ENCODE peak calls at places on chromosomes 2 and 18, in seven cellular contexts. One of them, this sample, is unnamed.

GRCh38 chr2:39179974-39180960 is 59.4 kb upstream of the SOS1 start:
- DNase-seq in H1: no peak
- DNase-seq in HepG2: no peak
- DNase-seq in SK-N-SH: peak; percentile 57
- DNase-seq in HCT116: no peak
- DNase-seq in GM12878: no peak
- DNase-seq in K562: no peak
- DNase-seq in this sample: peak; percentile 72

GRCh38 chr18:41767960-41768359 is 187.1 kb upstream of the PIK3C3 start:
- DNase-seq in H1: no peak
- DNase-seq in HepG2: no peak
- DNase-seq in SK-N-SH: peak; percentile 16
- DNase-seq in HCT116: no peak
- DNase-seq in GM12878: no peak
- DNase-seq in K562: no peak
- DNase-seq in this sample: peak; percentile 3

GRCh38 chr18:32548688-32549087 is 78.0 kb upstream of the GAREM1 start:
- DNase-seq in H1: no peak
- DNase-seq in HepG2: no peak
- DNase-seq in SK-N-SH: no peak
- DNase-seq in HCT116: no peak
- DNase-seq in GM12878: no peak
- DNase-seq in K562: no peak
- DNase-seq in this sample: no peak

GRCh38 chr2:159349674-159350299 is 63.3 kb upstream of the WDSUB1 start:
- DNase-seq in H1: no peak
- DNase-seq in HepG2: no peak
- DNase-seq in SK-N-SH: no peak
- DNase-seq in HCT116: peak; percentile 77
- DNase-seq in GM12878: no peak
- DNase-seq in K562: no peak
- DNase-seq in this sample: no peak

GRCh38 chr2:233419626-233420431 is 65.5 kb downstream of the DGKD start:
- DNase-seq in H1: peak; percentile 49
- DNase-seq in HepG2: no peak
- DNase-seq in SK-N-SH: no peak
- DNase-seq in HCT116: no peak
- DNase-seq in GM12878: peak; percentile 52
- DNase-seq in K562: no peak
- DNase-seq in this sample: no peak

GRCh38 chr18:68843467-68844089 is 45.7 kb downstream of the CCDC102B start:
- DNase-seq in H1: no peak
- DNase-seq in HepG2: no peak
- DNase-seq in SK-N-SH: no peak
- DNase-seq in HCT116: no peak
- DNase-seq in GM12878: no peak
- DNase-seq in K562: no peak
- DNase-seq in this sample: no peak

GRCh38 chr2:85132834-85133637 is at the start of gene TCF7L1:
- DNase-seq in H1: peak; percentile 96
- DNase-seq in HepG2: peak; percentile 35
- DNase-seq in SK-N-SH: peak; percentile 93
- DNase-seq in HCT116: peak; percentile 70
- DNase-seq in GM12878: no peak
- DNase-seq in K562: peak; percentile 90
- DNase-seq in this sample: peak; percentile 92

GRCh38 chr18:35497006-35497333 is 790 bp downstream of the INO80C start:
- DNase-seq in H1: no peak
- DNase-seq in HepG2: no peak
- DNase-seq in SK-N-SH: no peak
- DNase-seq in HCT116: no peak
- DNase-seq in GM12878: no peak
- DNase-seq in K562: no peak
- DNase-seq in this sample: no peak

GRCh38 chr2:12715258-12715865 is 1.4 kb upstream of the TRIB2 start:
- DNase-seq in H1: no peak
- DNase-seq in HepG2: no peak
- DNase-seq in SK-N-SH: no peak
- DNase-seq in HCT116: no peak
- DNase-seq in GM12878: no peak
- DNase-seq in K562: no peak
- DNase-seq in this sample: no peak

GRCh38 chr2:25685741-25686140 is 12.4 kb upstream of the DTNB start:
- DNase-seq in H1: no peak
- DNase-seq in HepG2: no peak
- DNase-seq in SK-N-SH: no peak
- DNase-seq in HCT116: no peak
- DNase-seq in GM12878: no peak
- DNase-seq in K562: no peak
- DNase-seq in this sample: peak; percentile 42

GRCh38 chr2:42854207-42854818 is 61.9 kb upstream of the HAAO start:
- DNase-seq in H1: no peak
- DNase-seq in HepG2: peak; percentile 43
- DNase-seq in SK-N-SH: no peak
- DNase-seq in HCT116: no peak
- DNase-seq in GM12878: no peak
- DNase-seq in K562: no peak
- DNase-seq in this sample: no peak

GRCh38 chr2:15142069-15142689 is 419.0 kb downstream of the NBAS start:
- DNase-seq in H1: no peak
- DNase-seq in HepG2: peak; percentile 18
- DNase-seq in SK-N-SH: no peak
- DNase-seq in HCT116: no peak
- DNase-seq in GM12878: peak; percentile 84
- DNase-seq in K562: no peak
- DNase-seq in this sample: no peak

GRCh38 chr2:151862688-151863087 is 34.5 kb upstream of the ARL5A start:
- DNase-seq in H1: no peak
- DNase-seq in HepG2: no peak
- DNase-seq in SK-N-SH: no peak
- DNase-seq in HCT116: no peak
- DNase-seq in GM12878: peak; percentile 96
- DNase-seq in K562: no peak
- DNase-seq in this sample: no peak

GRCh38 chr2:173218331-173219056 is 136.2 kb upstream of the CDCA7 start:
- DNase-seq in H1: no peak
- DNase-seq in HepG2: peak; percentile 15
- DNase-seq in SK-N-SH: no peak
- DNase-seq in HCT116: no peak
- DNase-seq in GM12878: no peak
- DNase-seq in K562: no peak
- DNase-seq in this sample: no peak

GRCh38 chr2:43568226-43568625 is 27.6 kb downstream of the THADA start:
- DNase-seq in H1: no peak
- DNase-seq in HepG2: no peak
- DNase-seq in SK-N-SH: no peak
- DNase-seq in HCT116: no peak
- DNase-seq in GM12878: no peak
- DNase-seq in K562: no peak
- DNase-seq in this sample: no peak

GRCh38 chr2:164314148-164314547 is 307.1 kb downstream of the GRB14 start:
- DNase-seq in H1: no peak
- DNase-seq in HepG2: no peak
- DNase-seq in SK-N-SH: no peak
- DNase-seq in HCT116: no peak
- DNase-seq in GM12878: no peak
- DNase-seq in K562: no peak
- DNase-seq in this sample: no peak

GRCh38 chr18:56615738-56616520 is 22.5 kb downstream of the TXNL1 start:
- DNase-seq in H1: no peak
- DNase-seq in HepG2: no peak
- DNase-seq in SK-N-SH: no peak
- DNase-seq in HCT116: no peak
- DNase-seq in GM12878: no peak
- DNase-seq in K562: no peak
- DNase-seq in this sample: no peak

GRCh38 chr2:166333809-166334208 is 41.9 kb downstream of the SCN9A start:
- DNase-seq in H1: no peak
- DNase-seq in HepG2: no peak
- DNase-seq in SK-N-SH: no peak
- DNase-seq in HCT116: no peak
- DNase-seq in GM12878: no peak
- DNase-seq in K562: no peak
- DNase-seq in this sample: no peak

GRCh38 chr2:69579561-69579960 is 64.0 kb downstream of the AAK1 start:
- DNase-seq in H1: no peak
- DNase-seq in HepG2: no peak
- DNase-seq in SK-N-SH: no peak
- DNase-seq in HCT116: no peak
- DNase-seq in GM12878: no peak
- DNase-seq in K562: no peak
- DNase-seq in this sample: no peak

GRCh38 chr2:42877936-42878335 is 85.6 kb upstream of the HAAO start:
- DNase-seq in H1: no peak
- DNase-seq in HepG2: no peak
- DNase-seq in SK-N-SH: no peak
- DNase-seq in HCT116: no peak
- DNase-seq in GM12878: no peak
- DNase-seq in K562: no peak
- DNase-seq in this sample: no peak

GRCh38 chr18:21522530-21522929 is 78.0 kb downstream of the ESCO1 start:
- DNase-seq in H1: no peak
- DNase-seq in HepG2: no peak
- DNase-seq in SK-N-SH: no peak
- DNase-seq in HCT116: no peak
- DNase-seq in GM12878: no peak
- DNase-seq in K562: no peak
- DNase-seq in this sample: no peak

GRCh38 chr2:10167316-10167715 is 44.8 kb downstream of the RRM2 start:
- DNase-seq in H1: no peak
- DNase-seq in HepG2: no peak
- DNase-seq in SK-N-SH: peak; percentile 33
- DNase-seq in HCT116: no peak
- DNase-seq in GM12878: no peak
- DNase-seq in K562: no peak
- DNase-seq in this sample: no peak

GRCh38 chr2:120300385-120300784 is 45.6 kb upstream of the INHBB start:
- DNase-seq in H1: peak; percentile 40
- DNase-seq in HepG2: no peak
- DNase-seq in SK-N-SH: no peak
- DNase-seq in HCT116: no peak
- DNase-seq in GM12878: no peak
- DNase-seq in K562: no peak
- DNase-seq in this sample: no peak

GRCh38 chr2:30235008-30235655 is 3.8 kb downstream of the LBH start:
- DNase-seq in H1: no peak
- DNase-seq in HepG2: no peak
- DNase-seq in SK-N-SH: no peak
- DNase-seq in HCT116: no peak
- DNase-seq in GM12878: no peak
- DNase-seq in K562: no peak
- DNase-seq in this sample: no peak

GRCh38 chr18:75958683-75959082 is 531.2 kb upstream of the SMIM21 start:
- DNase-seq in H1: no peak
- DNase-seq in HepG2: no peak
- DNase-seq in SK-N-SH: no peak
- DNase-seq in HCT116: no peak
- DNase-seq in GM12878: no peak
- DNase-seq in K562: no peak
- DNase-seq in this sample: peak; percentile 11
- TF ChIP-seq JUND in H1: no peak
- TF ChIP-seq JUND in HepG2: no peak
- TF ChIP-seq JUND in SK-N-SH: no peak
- TF ChIP-seq JUND in HCT116: no peak
- TF ChIP-seq JUND in GM12878: no peak
- TF ChIP-seq JUND in K562: no peak
- TF ChIP-seq JUND in this sample: no peak

GRCh38 chr2:66753247-66754019 is 318.5 kb downstream of the MEIS1 start:
- DNase-seq in H1: no peak
- DNase-seq in HepG2: no peak
- DNase-seq in SK-N-SH: no peak
- DNase-seq in HCT116: no peak
- DNase-seq in GM12878: no peak
- DNase-seq in K562: no peak
- DNase-seq in this sample: no peak

GRCh38 chr2:66748939-66749338 is 314.0 kb downstream of the MEIS1 start:
- DNase-seq in H1: no peak
- DNase-seq in HepG2: no peak
- DNase-seq in SK-N-SH: no peak
- DNase-seq in HCT116: no peak
- DNase-seq in GM12878: no peak
- DNase-seq in K562: no peak
- DNase-seq in this sample: no peak
- TF ChIP-seq JUND in H1: no peak
- TF ChIP-seq JUND in HepG2: no peak
- TF ChIP-seq JUND in SK-N-SH: no peak
- TF ChIP-seq JUND in HCT116: no peak
- TF ChIP-seq JUND in GM12878: no peak
- TF ChIP-seq JUND in K562: no peak
- TF ChIP-seq JUND in this sample: no peak

DNA sequence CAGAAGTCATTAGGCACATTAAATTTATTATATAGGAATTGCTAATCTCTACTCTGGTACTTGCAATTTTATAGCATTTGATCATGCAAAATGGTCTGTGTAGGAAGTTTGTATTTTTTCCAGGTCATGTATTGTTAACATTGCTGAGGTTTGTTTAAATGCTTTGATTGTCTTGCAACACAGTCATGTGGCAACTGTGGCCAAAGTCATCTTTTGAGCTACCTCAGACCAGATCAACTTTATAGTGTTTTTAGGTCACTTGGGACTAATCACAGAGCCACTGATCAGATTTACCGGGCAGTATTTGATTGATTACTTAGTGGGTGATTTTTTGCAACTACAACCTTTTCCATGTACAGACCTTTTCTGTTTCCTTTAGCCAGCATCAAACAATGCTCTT is 3.7 kb downstream of the SERPINB5 start:
- DNase-seq in H1: no peak
- DNase-seq in HepG2: no peak
- DNase-seq in SK-N-SH: no peak
- DNase-seq in HCT116: no peak
- DNase-seq in GM12878: no peak
- DNase-seq in K562: no peak
- DNase-seq in this sample: no peak
- TF ChIP-seq JUND in H1: no peak
- TF ChIP-seq JUND in HepG2: no peak
- TF ChIP-seq JUND in SK-N-SH: no peak
- TF ChIP-seq JUND in HCT116: no peak
- TF ChIP-seq JUND in GM12878: no peak
- TF ChIP-seq JUND in K562: no peak
- TF ChIP-seq JUND in this sample: no peak

DNA sequence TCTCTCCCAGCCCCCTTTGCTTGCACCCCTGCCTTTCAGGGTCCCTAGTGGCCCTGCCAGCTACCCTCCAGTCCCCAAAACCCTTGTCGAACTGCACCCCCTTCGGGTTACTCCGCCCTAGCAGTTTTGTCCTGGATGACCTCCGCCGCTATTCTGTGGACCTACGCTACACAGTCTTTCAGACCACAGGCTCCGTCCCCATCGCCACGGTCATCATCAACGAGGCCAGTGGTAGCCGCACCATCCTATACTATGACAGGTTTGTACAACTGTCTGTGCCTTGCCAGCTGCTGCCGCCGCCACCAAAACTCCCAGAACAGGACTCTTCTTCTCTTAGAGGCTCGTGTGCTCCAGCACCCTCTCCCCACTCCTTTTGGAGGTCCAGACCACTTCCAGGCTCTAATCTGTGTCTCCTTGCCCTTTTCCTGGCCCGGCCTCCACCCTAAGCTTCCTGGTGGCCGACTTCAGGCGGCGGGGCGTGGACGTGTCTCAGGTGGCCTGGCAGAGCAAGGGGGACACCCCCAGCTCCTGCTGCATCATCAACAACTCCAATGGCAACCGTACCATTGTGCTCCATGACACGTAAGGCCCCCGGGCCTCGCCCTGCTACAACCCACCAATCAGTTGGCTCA is 7.9 kb downstream of the KHK start:
- DNase-seq in H1: no peak
- DNase-seq in HepG2: no peak
- DNase-seq in SK-N-SH: no peak
- DNase-seq in HCT116: no peak
- DNase-seq in GM12878: no peak
- DNase-seq in K562: no peak
- DNase-seq in this sample: no peak
- TF ChIP-seq JUND in H1: no peak
- TF ChIP-seq JUND in HepG2: no peak
- TF ChIP-seq JUND in SK-N-SH: no peak
- TF ChIP-seq JUND in HCT116: no peak
- TF ChIP-seq JUND in GM12878: no peak
- TF ChIP-seq JUND in K562: no peak
- TF ChIP-seq JUND in this sample: no peak

This sample was measured in T47D.